ENCODE peak calls at places on chromosomes 12 and 14, in nine cellular contexts. P is memory B cell; O is Peyer's patch; W is WTC11; N is NCI-H748 treated with DMSO at 0.1 percent for 48 hours; Y is activated naive CD4-positive, alpha-beta T cell; R is T-cell; Q is left kidney; V is T-helper 2 cell. G is an unnamed sample.

GRCh38 chr14:23352506-23353432 is at the start of gene SLC22A17:
- DNase-seq in P (peak), O (peak), W (peak), N (peak), Y (no peak), R (peak), Q (peak), V (peak), G (peak)

GRCh38 chr14:50103558-50103957 is 12.8 kb downstream of the VCPKMT start:
- DNase-seq in P (no peak), O (no peak), W (no peak), N (no peak), Y (no peak), R (no peak), Q (no peak), V (no peak), G (no peak)

GRCh38 chr12:111195316-111195715 is 173.6 kb downstream of the PHETA1 start:
- DNase-seq in P (no peak), O (no peak), W (no peak), N (no peak), Y (no peak), R (no peak), Q (no peak), V (no peak), G (no peak)

GRCh38 chr12:100926669-100927248 is 132.2 kb downstream of the ANO4 start:
- DNase-seq in P (no peak), O (no peak), W (peak), N (no peak), Y (no peak), R (no peak), Q (peak), V (no peak), G (no peak)

GRCh38 chr14:33851931-33852330 is 98.9 kb downstream of the EGLN3 start:
- DNase-seq in P (no peak), O (no peak), W (no peak), N (no peak), Y (no peak), R (no peak), Q (no peak), V (no peak), G (no peak)

GRCh38 chr14:24399981-24400718 is 1.3 kb downstream of the NYNRIN start:
- DNase-seq in P (no peak), O (peak), W (no peak), N (no peak), Y (no peak), R (no peak), Q (no peak), V (no peak), G (no peak)

GRCh38 chr12:80624986-80625530 is 82.4 kb upstream of the MYF6 start:
- DNase-seq in P (no peak), O (no peak), W (no peak), N (no peak), Y (no peak), R (no peak), Q (no peak), V (no peak), G (no peak)

GRCh38 chr14:32142754-32143437 is 58.9 kb upstream of the RNU6-7 start:
- DNase-seq in P (no peak), O (no peak), W (no peak), N (no peak), Y (no peak), R (no peak), Q (no peak), V (no peak), G (no peak)

GRCh38 chr12:55755246-55755645 is 12.3 kb downstream of the GDF11 start:
- DNase-seq in P (no peak), O (no peak), W (no peak), N (no peak), Y (no peak), R (no peak), Q (peak), V (no peak), G (no peak)

GRCh38 chr14:54490448-54490805 is 1.6 kb upstream of the GMFB start:
- DNase-seq in P (no peak), O (no peak), W (no peak), N (no peak), Y (no peak), R (no peak), Q (no peak), V (no peak), G (no peak)

GRCh38 chr14:22770481-22771187 is 4.1 kb downstream of the OXA1L start:
- DNase-seq in P (no peak), O (no peak), W (no peak), N (no peak), Y (no peak), R (no peak), Q (no peak), V (no peak), G (no peak)

GRCh38 chr12:70560671-70561070 is 76.6 kb downstream of the PTPRB start:
- DNase-seq in P (no peak), O (no peak), W (no peak), N (no peak), Y (no peak), R (no peak), Q (no peak), V (no peak), G (no peak)

GRCh38 chr12:113778432-113779128 is 187.5 kb downstream of the RBM19 start:
- DNase-seq in P (no peak), O (no peak), W (no peak), N (no peak), Y (no peak), R (no peak), Q (peak), V (no peak), G (no peak)

GRCh38 chr12:113251404-113252070 is 30.3 kb downstream of the TPCN1 start:
- DNase-seq in P (no peak), O (peak), W (no peak), N (no peak), Y (no peak), R (no peak), Q (no peak), V (no peak), G (no peak)

GRCh38 chr14:70665448-70666363 is 24.0 kb downstream of the TTC9 start:
- DNase-seq in P (no peak), O (peak), W (no peak), N (no peak), Y (no peak), R (no peak), Q (peak), V (no peak), G (no peak)

GRCh38 chr14:100085451-100085850 is 20.2 kb downstream of the EVL start:
- DNase-seq in P (no peak), O (no peak), W (no peak), N (no peak), Y (no peak), R (no peak), Q (no peak), V (no peak), G (no peak)

GRCh38 chr12:21941522-21942376 is 523 bp upstream of the ABCC9 start:
- DNase-seq in P (no peak), O (no peak), W (peak), N (no peak), Y (no peak), R (no peak), Q (peak), V (no peak), G (no peak)

GRCh38 chr12:93813972-93814821 is 137.0 kb downstream of the CRADD start:
- DNase-seq in P (no peak), O (no peak), W (no peak), N (no peak), Y (no peak), R (no peak), Q (peak), V (no peak), G (no peak)

GRCh38 chr12:65911321-65911720 is 87.0 kb downstream of the HMGA2 start:
- DNase-seq in P (no peak), O (no peak), W (no peak), N (no peak), Y (no peak), R (no peak), Q (peak), V (no peak), G (no peak)

GRCh38 chr14:32129124-32129523 is 52.0 kb downstream of the ARHGAP5 start:
- DNase-seq in P (no peak), O (no peak), W (no peak), N (no peak), Y (no peak), R (no peak), Q (no peak), V (no peak), G (no peak)

GRCh38 chr12:113065126-113066007 is 8.8 kb downstream of the DTX1 start:
- DNase-seq in P (peak), O (no peak), W (peak), N (no peak), Y (no peak), R (no peak), Q (peak), V (no peak), G (no peak)

GRCh38 chr14:104530651-104531050 is 48.9 kb upstream of the C14orf180 start:
- DNase-seq in P (no peak), O (peak), W (no peak), N (no peak), Y (no peak), R (no peak), Q (no peak), V (no peak), G (no peak)

GRCh38 chr14:35292051-35292769 is at the start of gene PSMA6:
- DNase-seq in P (peak), O (peak), W (peak), N (peak), Y (peak), R (peak), Q (peak), V (peak), G (peak)

GRCh38 chr14:95681153-95681552 is 5.1 kb upstream of the TCL1B start:
- DNase-seq in P (no peak), O (no peak), W (no peak), N (no peak), Y (no peak), R (no peak), Q (no peak), V (no peak), G (no peak)

GRCh38 chr14:69151458-69152180 is 1.3 kb downstream of the DCAF5 start:
- DNase-seq in P (peak), O (peak), W (peak), N (peak), Y (peak), R (peak), Q (peak), V (peak), G (peak)

GRCh38 chr12:15520083-15520482 is 197.8 kb downstream of the PTPRO start:
- DNase-seq in P (no peak), O (no peak), W (peak), N (peak), Y (no peak), R (no peak), Q (peak), V (no peak), G (no peak)

GRCh38 chr12:11765817-11766794 is 116.6 kb downstream of the ETV6 start:
- DNase-seq in P (peak), O (no peak), W (no peak), N (no peak), Y (peak), R (peak), Q (peak), V (no peak), G (no peak)

GRCh38 chr12:94080684-94081009 is 67.7 kb upstream of the PLXNC1 start:
- DNase-seq in P (no peak), O (no peak), W (no peak), N (no peak), Y (no peak), R (no peak), Q (no peak), V (no peak), G (no peak)

GRCh38 chr12:52417742-52418141 is 11.6 kb upstream of the KRT82 start:
- DNase-seq in P (no peak), O (no peak), W (no peak), N (peak), Y (no peak), R (no peak), Q (no peak), V (no peak), G (no peak)

GRCh38 chr12:100718212-100718611 is 76.4 kb upstream of the ANO4 start:
- DNase-seq in P (no peak), O (no peak), W (no peak), N (no peak), Y (no peak), R (no peak), Q (no peak), V (no peak), G (no peak)

GRCh38 chr14:74609721-74610120 is 2.3 kb downstream of the LTBP2 start:
- DNase-seq in P (no peak), O (no peak), W (no peak), N (no peak), Y (no peak), R (no peak), Q (no peak), V (no peak), G (no peak)

GRCh38 chr14:50666772-50667490 is 1.2 kb downstream of the SAV1 start:
- DNase-seq in P (no peak), O (no peak), W (no peak), N (no peak), Y (no peak), R (peak), Q (peak), V (peak), G (peak)

G was measured in CD8-positive, alpha-beta memory T cell.